ENCODE peak calls at places on chromosomes 6 and 20, in seven cellular contexts. N is A549, E is upper lobe of right lung, I is cardiac fibroblast, M is GM13977, Y is mammary epithelial cell, R is left lung. A is an unnamed sample.
A peak's percentile ranks its signal among the peaks of the same experiment; 100 is the strongest.

GRCh38 chr6:149138699-149139294 is 178.7 kb upstream of the TAB2 start:
- DNase-seq in Y (no peak), N (no peak), I (no peak), M (no peak), E (no peak), R (no peak), A (no peak)

GRCh38 chr6:113184291-113184690 is 672.9 kb upstream of the MARCKS start:
- DNase-seq in R (no peak), I (peak; percentile 78), N (peak; percentile 5), Y (no peak), E (no peak), M (no peak), A (no peak)

GRCh38 chr6:149357726-149358538 is 40.4 kb downstream of the TAB2 start:
- DNase-seq in I (no peak), R (no peak), E (no peak), N (no peak), M (no peak), Y (no peak), A (no peak)

GRCh38 chr20:18304618-18305017 is 16.3 kb downstream of the ZNF133 start:
- DNase-seq in Y (no peak), N (no peak), M (no peak), I (no peak), R (no peak), E (no peak), A (no peak)

GRCh38 chr6:5205877-5206840 is 54.6 kb downstream of the LYRM4 start:
- DNase-seq in E (no peak), Y (peak; percentile 47), N (peak; percentile 29), M (no peak), R (no peak), I (peak; percentile 82), A (peak; percentile 72)

GRCh38 chr6:35148167-35148741 is 7.1 kb upstream of the TCP11 start:
- DNase-seq in R (no peak), E (no peak), Y (peak; percentile 48), I (peak; percentile 37), M (peak; percentile 28), N (no peak), A (no peak)

GRCh38 chr20:10671221-10671849 is 2.5 kb downstream of the JAG1 start:
- DNase-seq in Y (peak; percentile 96), N (peak; percentile 94), M (peak; percentile 80), E (peak; percentile 89), R (peak; percentile 89), I (peak; percentile 98), A (peak; percentile 62)

GRCh38 chr6:49464691-49465090 is 1.5 kb downstream of the CENPQ start:
- DNase-seq in I (no peak), Y (no peak), N (no peak), E (no peak), M (no peak), R (no peak), A (no peak)

GRCh38 chr6:32255212-32256153 is 31.6 kb upstream of the NOTCH4 start:
- DNase-seq in E (peak; percentile 83), Y (peak; percentile 81), M (peak; percentile 62), N (peak; percentile 82), R (peak; percentile 88), I (peak; percentile 95), A (no peak)

GRCh38 chr6:17957488-17957887 is 29.9 kb downstream of the KIF13A start:
- DNase-seq in R (no peak), N (no peak), Y (peak; percentile 59), E (no peak), M (no peak), I (peak; percentile 40), A (no peak)

GRCh38 chr6:158244373-158244772 is 67.9 kb upstream of the TULP4 start:
- DNase-seq in R (no peak), N (no peak), E (no peak), I (no peak), M (no peak), Y (no peak), A (no peak)

GRCh38 chr6:15423286-15423957 is 177.6 kb downstream of the JARID2 start:
- DNase-seq in M (no peak), N (no peak), I (no peak), R (no peak), Y (peak; percentile 78), E (no peak), A (no peak)

GRCh38 chr20:64065973-64066341 is 3.0 kb downstream of the TCEA2 start:
- DNase-seq in Y (peak; percentile 88), I (peak; percentile 70), E (no peak), R (no peak), N (peak; percentile 61), M (peak; percentile 83), A (peak; percentile 77)

GRCh38 chr20:15339264-15339663 is 1001.9 kb upstream of the FLRT3 start:
- DNase-seq in R (no peak), N (no peak), I (no peak), Y (peak; percentile 5), M (no peak), E (no peak), A (no peak)

GRCh38 chr6:36666726-36667591 is 11.6 kb upstream of the CDKN1A start:
- DNase-seq in E (peak; percentile 86), Y (peak; percentile 99), I (peak; percentile 97), M (peak; percentile 76), N (peak; percentile 69), R (peak; percentile 88), A (peak; percentile 78)
- TF ChIP-seq CTCF in E (no peak), Y (peak; percentile 14), I (no peak), M (no peak), N (no peak), R (no peak), A (no peak)

GRCh38 chr6:94639564-94639963 is 937.8 kb upstream of the MANEA start:
- DNase-seq in Y (no peak), I (no peak), M (no peak), E (no peak), R (peak; percentile 25), N (no peak), A (no peak)

DNA sequence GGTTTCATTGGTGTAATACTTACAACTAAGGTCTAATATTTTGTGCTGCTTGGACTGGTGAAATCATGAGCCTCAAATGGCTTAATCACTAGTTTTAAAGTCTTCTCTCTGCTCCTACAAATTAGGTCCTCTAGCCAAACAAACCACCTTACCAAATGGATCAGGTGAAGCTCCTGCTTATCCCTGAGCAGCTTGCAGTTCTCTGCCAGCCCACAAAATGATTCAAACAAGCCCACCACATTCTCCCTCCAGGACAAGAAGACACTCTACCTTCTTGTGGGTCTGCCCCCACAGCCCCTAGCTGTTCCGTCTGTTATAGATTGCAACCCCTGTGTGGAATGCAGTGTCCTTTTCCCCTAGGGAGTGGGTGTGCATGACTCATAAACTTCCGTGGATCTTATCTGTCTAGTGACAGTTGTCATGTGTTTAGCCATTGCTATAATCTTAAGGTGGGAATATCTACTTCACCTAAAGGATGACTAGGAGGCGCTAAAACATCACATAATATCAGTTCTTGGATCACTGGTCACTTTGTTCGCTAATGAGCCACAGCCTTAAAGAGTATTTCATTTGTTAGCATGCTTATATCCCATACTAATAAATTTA is 940.5 kb upstream of the MANEA start:
- DNase-seq in E (no peak), I (no peak), Y (peak; percentile 32), M (no peak), N (peak; percentile 33), R (no peak), A (no peak)
- TF ChIP-seq CTCF in E (peak; percentile 13), I (no peak), Y (peak; percentile 57), M (peak; percentile 32), N (no peak), R (no peak), A (no peak)

DNA sequence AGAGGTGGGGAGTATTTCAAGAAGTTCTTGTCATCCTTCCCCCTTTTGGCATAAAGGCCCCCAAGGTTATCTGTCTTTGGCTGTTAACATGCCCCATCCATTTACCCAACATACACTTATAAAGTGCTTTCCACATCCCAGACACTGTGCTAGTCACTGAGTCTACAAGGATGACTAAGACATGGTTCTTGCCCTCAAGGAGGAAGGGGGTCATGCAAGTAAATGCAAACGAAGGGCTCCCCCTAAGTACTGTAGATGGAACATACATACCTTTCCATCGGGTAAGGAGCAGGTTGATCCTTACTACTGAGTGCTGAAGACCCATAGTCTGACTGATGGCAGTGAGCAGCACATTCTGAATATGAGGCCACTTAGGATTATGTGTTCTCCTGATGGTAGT is 38.3 kb downstream of the HECA start:
- DNase-seq in I (no peak), Y (no peak), R (no peak), E (no peak), M (no peak), N (peak; percentile 12), A (no peak)
- TF ChIP-seq CTCF in I (no peak), Y (no peak), R (no peak), E (no peak), M (no peak), N (no peak), A (no peak)

GRCh38 chr6:41073203-41073967 is 611 bp downstream of the NFYA start:
- DNase-seq in N (peak; percentile 71), E (peak; percentile 93), R (peak; percentile 95), M (peak; percentile 79), I (peak; percentile 88), Y (peak; percentile 71), A (peak; percentile 94)
- TF ChIP-seq CTCF in N (no peak), E (peak; percentile 34), R (peak; percentile 47), M (peak; percentile 19), I (peak; percentile 7), Y (peak; percentile 25), A (peak; percentile 41)